ENCODE peak calls at places on chromosome 20, in four cellular contexts. I is fibroblast of lung, D is GM23248, L is HepG2. R is an unnamed sample. For H4K20me1, the result is how much of the 10 kb centered on the place peaks cover.

GRCh38 chr20:44714701-44715494 is at the start of gene CCN5:
- DNase-seq in L (peak), I (peak), D (peak), R (no peak)

GRCh38 chr20:57157106-57157691 is 109.2 kb downstream of the BMP7 start:
- DNase-seq in D (no peak), L (no peak), I (no peak), R (no peak)

GRCh38 chr20:44066645-44067606 is 120.1 kb downstream of the JPH2 start:
- DNase-seq in D (no peak), L (no peak), I (no peak), R (no peak)

GRCh38 chr20:48405909-48406308 is 421.9 kb downstream of the PREX1 start:
- DNase-seq in D (peak), I (peak), L (peak), R (no peak)

GRCh38 chr20:2967841-2968240 is 75.6 kb upstream of the GNRH2 start:
- DNase-seq in L (no peak), I (no peak), D (no peak), R (no peak)

GRCh38 chr20:20363449-20364015 is 4.4 kb upstream of the INSM1 start:
- DNase-seq in I (no peak), L (no peak), D (no peak), R (no peak)

GRCh38 chr20:8176276-8176675 is 44.2 kb downstream of the PLCB1 start:
- DNase-seq in D (no peak), I (no peak), L (no peak), R (no peak)

GRCh38 chr20:41249781-41250281 is 67.7 kb downstream of the ZHX3 start:
- DNase-seq in D (peak), I (peak), L (peak), R (peak)

GRCh38 chr20:53582574-53583351 is 10.9 kb downstream of the ZNF217 start:
- DNase-seq in I (peak), L (peak), D (peak), R (peak)

GRCh38 chr20:20450461-20451027 is 82.6 kb downstream of the INSM1 start:
- DNase-seq in I (peak), L (no peak), D (no peak), R (no peak)

GRCh38 chr20:56223352-56223751 is 25.2 kb upstream of the MC3R start:
- DNase-seq in L (no peak), I (no peak), D (no peak), R (no peak)

GRCh38 chr20:20212675-20213096 is 155.2 kb upstream of the INSM1 start:
- DNase-seq in D (no peak), L (no peak), I (no peak), R (no peak)

GRCh38 chr20:32681175-32682084 is 7.7 kb upstream of the C20orf203 start:
- DNase-seq in L (no peak), I (peak), D (no peak), R (peak)

GRCh38 chr20:57275813-57276212 is 9.4 kb upstream of the BMP7 start:
- DNase-seq in I (no peak), D (no peak), L (no peak), R (no peak)

GRCh38 chr20:10800288-10800687 is 126.5 kb upstream of the JAG1 start:
- DNase-seq in I (no peak), L (peak), D (no peak), R (no peak)

GRCh38 chr20:38805958-38806854 is 709 bp downstream of the PPP1R16B start:
- DNase-seq in L (no peak), D (peak), I (no peak), R (peak)
- H2AFZ ChIP-seq in L (no peak), D (peak), I (no peak), R (no peak)

GRCh38 chr20:61982240-61982950 is 83.3 kb downstream of the TAF4 start:
- DNase-seq in D (no peak), L (no peak), I (no peak), R (no peak)
- H4K20me1 ChIP-seq in D (under half), L (under half), I (under half), R (under half)

GRCh38 chr20:13286600-13286999 is 65.5 kb downstream of the ISM1 start:
- DNase-seq in L (no peak), D (no peak), I (no peak), R (no peak)
- H2AFZ ChIP-seq in L (no peak), D (no peak), I (no peak), R (no peak)

GRCh38 chr20:35610833-35611427 is 4.7 kb upstream of the SPAG4 start:
- DNase-seq in I (no peak), D (no peak), L (no peak), R (peak)
- H4K20me1 ChIP-seq in I (under half), D (under half), L (under half), R (under half)

GRCh38 chr20:60054716-60055371 is 96.6 kb downstream of the CDH26 start:
- DNase-seq in L (no peak), D (no peak), I (no peak), R (no peak)
- H2AFZ ChIP-seq in L (no peak), D (no peak), I (no peak), R (no peak)

GRCh38 chr20:17638835-17639407 is 43.1 kb downstream of the RRBP1 start:
- DNase-seq in L (no peak), I (no peak), D (no peak), R (no peak)
- H4K20me1 ChIP-seq in L (half or more), I (under half), D (under half), R (under half)

DNA sequence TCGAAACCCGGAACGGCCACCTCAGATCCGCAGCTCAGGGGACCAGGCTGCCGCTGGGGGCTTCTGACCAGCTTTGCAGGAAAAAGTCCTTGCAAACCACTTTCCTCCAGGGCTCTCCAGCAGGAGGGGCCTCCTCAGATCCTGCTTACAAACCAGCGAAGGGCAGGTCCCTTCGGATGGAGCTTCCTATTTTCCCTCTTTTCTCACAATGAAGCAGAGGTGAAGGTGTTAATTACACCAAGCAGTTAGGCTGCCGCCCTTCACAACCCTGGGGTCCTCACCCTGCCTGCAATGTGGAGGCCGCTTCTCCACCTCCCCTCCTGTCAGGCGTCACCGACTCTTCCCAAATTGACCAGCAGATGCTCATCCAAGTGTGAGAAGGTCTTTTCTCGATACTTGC is 5.7 kb downstream of the ARHGAP40 start:
- DNase-seq in I (no peak), D (no peak), L (no peak), R (no peak)
- H2AFZ ChIP-seq in I (no peak), D (no peak), L (no peak), R (no peak)

R was measured in OCI-LY7.